ENCODE peak calls at places on chromosomes 16 and 17, in five cellular contexts. One of them, this sample, is unnamed.

GRCh38 chr16:56357291-56357764 is 68.0 kb downstream of the AMFR start:
- DNase-seq in A549: no peak
- DNase-seq in GM12878: no peak
- DNase-seq in K562: no peak
- DNase-seq in HepG2: no peak
- DNase-seq in this sample: peak; percentile 8

GRCh38 chr16:30552956-30553355 is 5.2 kb downstream of the ZNF764 start:
- DNase-seq in A549: no peak
- DNase-seq in GM12878: no peak
- DNase-seq in K562: no peak
- DNase-seq in HepG2: no peak
- DNase-seq in this sample: no peak

GRCh38 chr17:34841467-34841866 is 119.8 kb downstream of the CCT6B start:
- DNase-seq in A549: no peak
- DNase-seq in GM12878: no peak
- DNase-seq in K562: no peak
- DNase-seq in HepG2: no peak
- DNase-seq in this sample: no peak

GRCh38 chr17:34300652-34301390 is 15.3 kb downstream of the CCL11 start:
- DNase-seq in A549: no peak
- DNase-seq in GM12878: no peak
- DNase-seq in K562: no peak
- DNase-seq in HepG2: no peak
- DNase-seq in this sample: no peak

GRCh38 chr16:35391328-35391727 is 1931.9 kb downstream of the TP53TG3F start:
- DNase-seq in A549: no peak
- DNase-seq in GM12878: no peak
- DNase-seq in K562: no peak
- DNase-seq in HepG2: peak; percentile 43
- DNase-seq in this sample: peak; percentile 32

GRCh38 chr17:65156185-65156834 is 19.1 kb downstream of the RGS9 start:
- DNase-seq in A549: no peak
- DNase-seq in GM12878: no peak
- DNase-seq in K562: no peak
- DNase-seq in HepG2: no peak
- DNase-seq in this sample: no peak

GRCh38 chr17:45405250-45406086 is 27.2 kb downstream of the ARHGAP27 start:
- DNase-seq in A549: no peak
- DNase-seq in GM12878: no peak
- DNase-seq in K562: peak; percentile 94
- DNase-seq in HepG2: no peak
- DNase-seq in this sample: peak; percentile 99

GRCh38 chr17:76528528-76529223 is 8.8 kb downstream of the CYGB start:
- DNase-seq in A549: no peak
- DNase-seq in GM12878: no peak
- DNase-seq in K562: peak; percentile 90
- DNase-seq in HepG2: no peak
- DNase-seq in this sample: no peak

GRCh38 chr16:49855822-49856740 is at the start of gene ZNF423:
- DNase-seq in A549: no peak
- DNase-seq in GM12878: no peak
- DNase-seq in K562: no peak
- DNase-seq in HepG2: no peak
- DNase-seq in this sample: peak; percentile 58

GRCh38 chr17:82389379-82389778 is 17.8 kb downstream of the UTS2R start:
- DNase-seq in A549: no peak
- DNase-seq in GM12878: no peak
- DNase-seq in K562: no peak
- DNase-seq in HepG2: no peak
- DNase-seq in this sample: no peak

GRCh38 chr17:15966183-15966878 is 21.4 kb downstream of the ADORA2B start:
- DNase-seq in A549: no peak
- DNase-seq in GM12878: no peak
- DNase-seq in K562: no peak
- DNase-seq in HepG2: peak; percentile 90
- DNase-seq in this sample: peak; percentile 96

GRCh38 chr16:50050802-50051201 is 15.0 kb upstream of the HEATR3 start:
- DNase-seq in A549: no peak
- DNase-seq in GM12878: no peak
- DNase-seq in K562: no peak
- DNase-seq in HepG2: no peak
- DNase-seq in this sample: no peak

DNA sequence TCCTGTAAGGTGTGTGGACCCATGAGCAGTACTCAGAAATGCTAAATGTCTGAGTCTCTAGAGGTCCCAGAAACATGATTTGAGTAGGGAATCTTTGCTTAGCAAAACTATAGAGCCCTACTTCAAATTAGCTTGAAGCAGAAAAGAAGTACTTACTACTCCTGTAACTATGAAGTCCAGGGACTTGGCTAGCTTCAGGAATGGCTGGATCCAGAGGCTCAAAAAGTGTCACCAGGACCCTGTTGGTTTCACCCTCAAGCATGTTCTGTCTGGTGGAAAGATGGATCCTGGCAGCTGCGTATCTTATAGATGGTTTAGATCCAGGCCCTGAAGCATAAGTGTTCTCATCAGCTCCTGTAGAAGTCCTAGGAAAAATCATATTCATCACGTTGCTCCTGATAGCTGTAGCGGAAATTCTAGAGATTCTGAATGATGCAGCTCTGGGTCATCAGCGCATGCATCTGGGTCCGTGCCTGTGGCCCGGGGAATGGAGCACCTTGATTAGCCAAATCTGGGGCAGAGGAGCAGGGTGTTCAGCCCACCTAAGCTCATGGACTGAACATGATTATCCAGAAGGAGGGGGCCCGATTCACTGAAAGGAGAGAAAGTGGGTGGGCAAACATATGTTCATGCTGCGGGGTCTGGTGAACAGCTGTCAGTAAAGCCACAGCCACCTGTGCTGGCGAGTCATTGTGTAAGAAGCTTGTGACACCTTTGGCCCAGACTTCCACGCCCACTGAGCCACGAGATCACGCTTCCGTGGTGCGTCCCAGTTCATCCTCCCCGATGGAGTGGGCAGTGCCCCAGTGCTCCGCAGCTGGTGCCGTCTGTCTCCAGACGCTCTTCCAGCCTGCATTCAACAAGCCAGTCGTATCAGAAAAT is 260.6 kb downstream of the CPPED1 start:
- DNase-seq in A549: no peak
- DNase-seq in GM12878: no peak
- DNase-seq in K562: no peak
- DNase-seq in HepG2: no peak
- DNase-seq in this sample: no peak
- H3K4me2 ChIP-seq in A549: no peak overlapping the region
- H3K4me2 ChIP-seq in GM12878: peak overlapping the region; percentile 77
- H3K4me2 ChIP-seq in K562: no peak overlapping the region
- H3K4me2 ChIP-seq in HepG2: peak overlapping the region; percentile 80
- H3K4me2 ChIP-seq in this sample: no peak overlapping the region

DNA sequence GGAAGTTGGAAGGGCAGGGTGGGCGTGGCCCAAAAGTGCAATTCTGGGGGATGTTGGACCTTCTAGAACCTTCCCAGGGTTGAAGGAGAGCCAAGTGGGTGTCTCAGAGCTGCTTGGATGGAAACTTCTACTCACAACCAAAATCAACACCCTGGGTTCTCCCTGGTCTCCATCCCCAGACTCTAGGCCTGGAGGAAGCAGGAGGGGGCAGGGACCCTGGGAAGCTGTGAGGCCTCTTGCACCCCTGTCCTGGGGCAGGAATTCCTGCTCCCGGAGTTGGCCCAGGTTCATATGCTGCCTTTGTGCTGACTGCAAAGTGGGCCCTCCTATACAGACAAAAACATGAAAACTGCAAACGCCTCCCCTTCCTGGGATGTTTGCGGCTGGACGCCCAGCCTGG is 25.1 kb downstream of the TRARG1 start:
- DNase-seq in A549: no peak
- DNase-seq in GM12878: no peak
- DNase-seq in K562: no peak
- DNase-seq in HepG2: no peak
- DNase-seq in this sample: no peak
- TF ChIP-seq REST in A549: no peak
- TF ChIP-seq REST in GM12878: no peak
- TF ChIP-seq REST in K562: no peak
- TF ChIP-seq REST in HepG2: no peak
- TF ChIP-seq REST in this sample: no peak

DNA sequence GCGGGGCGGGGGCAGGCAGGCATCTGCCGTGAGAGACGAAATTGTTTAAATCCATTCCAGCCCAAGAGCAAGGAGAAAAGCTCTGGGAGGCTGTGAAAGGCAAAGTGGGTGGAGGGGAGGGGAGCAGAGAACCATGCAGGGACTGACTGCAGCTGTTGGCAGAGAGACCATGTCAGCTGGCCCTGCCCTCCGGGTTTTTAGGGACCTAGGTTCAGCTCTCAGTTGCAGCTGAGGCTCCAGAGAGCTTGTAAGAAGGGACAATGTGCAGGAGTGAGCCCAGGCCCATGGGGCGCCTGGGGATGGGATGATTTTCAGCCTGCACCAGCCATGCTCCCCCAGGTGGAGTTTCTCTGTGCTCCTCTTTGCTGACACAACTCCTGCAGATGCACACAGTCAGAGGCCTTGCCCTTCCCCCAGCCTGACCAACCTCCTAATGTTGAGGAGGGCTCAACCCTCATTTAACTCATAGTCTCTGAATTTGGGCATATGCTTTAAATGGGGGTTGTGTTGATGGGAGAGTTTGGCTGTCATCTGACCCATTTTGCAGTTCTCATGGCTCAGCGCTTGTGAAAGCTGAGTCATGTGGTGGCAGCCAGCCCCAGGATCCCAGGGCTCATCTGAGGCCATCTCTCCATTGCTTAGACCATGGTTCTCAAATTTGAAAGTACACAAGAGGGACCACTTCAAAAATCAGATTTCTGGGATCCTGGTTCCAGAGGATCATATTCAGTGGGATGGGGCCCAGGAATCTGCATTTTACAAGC is 70.8 kb downstream of the PLXDC1 start:
- DNase-seq in A549: no peak
- DNase-seq in GM12878: no peak
- DNase-seq in K562: no peak
- DNase-seq in HepG2: no peak
- DNase-seq in this sample: no peak
- TF ChIP-seq JUNB in A549: no peak
- TF ChIP-seq JUNB in GM12878: no peak
- TF ChIP-seq JUNB in K562: no peak
- TF ChIP-seq JUNB in HepG2: no peak
- TF ChIP-seq JUNB in this sample: no peak

DNA sequence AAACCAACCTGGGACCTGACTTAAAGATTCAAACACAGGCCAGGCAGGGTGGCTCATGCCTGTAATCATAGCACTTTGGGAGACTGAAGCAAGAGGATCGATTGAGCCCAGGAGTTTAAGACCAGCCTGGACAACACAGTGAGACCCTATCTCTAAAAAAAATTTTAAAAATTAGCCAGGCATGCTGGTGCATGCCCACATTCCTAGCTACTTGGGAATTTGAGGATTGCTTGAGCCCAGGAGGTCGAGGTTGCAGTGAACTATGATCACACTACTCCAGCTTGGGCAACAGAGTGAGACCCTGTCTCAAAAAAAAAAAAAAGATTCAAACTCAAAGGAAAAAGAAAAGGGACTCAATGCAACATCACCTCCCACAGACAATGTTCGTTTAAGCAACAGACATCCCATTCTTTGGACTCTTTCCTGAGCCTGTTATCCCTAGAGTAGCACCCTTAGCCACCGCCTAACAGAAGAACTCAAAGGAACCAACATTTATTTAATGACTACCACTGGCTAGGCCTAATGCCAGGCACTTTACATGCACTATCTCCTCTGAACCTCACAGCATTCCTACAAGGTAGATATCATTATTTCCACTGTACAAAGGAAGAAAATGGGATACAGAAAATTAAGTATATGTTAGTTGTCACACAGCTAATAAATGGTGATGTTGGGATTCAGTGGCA is 12.7 kb downstream of the MYO18A start:
- DNase-seq in A549: no peak
- DNase-seq in GM12878: no peak
- DNase-seq in K562: no peak
- DNase-seq in HepG2: no peak
- DNase-seq in this sample: no peak
- H3K4me2 ChIP-seq in A549: peak overlapping the region; percentile 6
- H3K4me2 ChIP-seq in GM12878: no peak overlapping the region
- H3K4me2 ChIP-seq in K562: no peak overlapping the region
- H3K4me2 ChIP-seq in HepG2: no peak overlapping the region
- H3K4me2 ChIP-seq in this sample: no peak overlapping the region

DNA sequence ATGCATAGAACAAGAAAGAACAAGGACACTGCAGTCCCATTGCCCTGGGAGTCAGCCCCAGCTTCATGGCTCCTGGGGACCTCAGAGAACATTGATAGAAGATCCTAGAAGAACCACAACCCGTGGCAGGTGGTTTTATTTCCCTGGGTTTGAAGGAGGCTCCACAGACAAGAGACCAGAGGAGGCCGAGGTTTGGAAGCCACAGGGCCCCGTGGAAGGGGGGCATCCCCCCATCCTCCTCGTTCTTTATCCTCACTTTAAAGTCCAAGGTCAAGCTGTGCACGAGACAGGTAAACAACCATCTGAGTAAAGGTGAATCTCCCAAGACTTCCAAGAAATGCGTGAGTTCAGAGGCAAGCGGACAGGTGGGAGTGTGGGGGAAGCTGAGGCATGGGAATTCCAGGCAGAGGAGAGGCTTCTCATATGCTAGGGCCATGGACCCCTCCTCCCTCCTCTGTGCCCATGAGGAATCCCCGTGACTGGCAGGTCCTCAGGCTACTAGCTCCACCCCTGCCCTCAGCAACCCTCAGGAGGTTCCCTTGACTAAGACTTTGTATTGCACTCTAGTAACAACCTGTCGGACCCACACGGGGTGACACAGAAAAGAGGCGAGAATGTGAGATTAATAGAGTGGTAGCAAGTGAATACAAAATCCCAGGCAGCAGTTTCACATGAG is 889 bp upstream of the SULT1A1 start:
- DNase-seq in A549: no peak
- DNase-seq in GM12878: no peak
- DNase-seq in K562: no peak
- DNase-seq in HepG2: no peak
- DNase-seq in this sample: peak; percentile 56
- TF ChIP-seq REST in A549: no peak
- TF ChIP-seq REST in GM12878: no peak
- TF ChIP-seq REST in K562: no peak
- TF ChIP-seq REST in HepG2: no peak
- TF ChIP-seq REST in this sample: no peak

DNA sequence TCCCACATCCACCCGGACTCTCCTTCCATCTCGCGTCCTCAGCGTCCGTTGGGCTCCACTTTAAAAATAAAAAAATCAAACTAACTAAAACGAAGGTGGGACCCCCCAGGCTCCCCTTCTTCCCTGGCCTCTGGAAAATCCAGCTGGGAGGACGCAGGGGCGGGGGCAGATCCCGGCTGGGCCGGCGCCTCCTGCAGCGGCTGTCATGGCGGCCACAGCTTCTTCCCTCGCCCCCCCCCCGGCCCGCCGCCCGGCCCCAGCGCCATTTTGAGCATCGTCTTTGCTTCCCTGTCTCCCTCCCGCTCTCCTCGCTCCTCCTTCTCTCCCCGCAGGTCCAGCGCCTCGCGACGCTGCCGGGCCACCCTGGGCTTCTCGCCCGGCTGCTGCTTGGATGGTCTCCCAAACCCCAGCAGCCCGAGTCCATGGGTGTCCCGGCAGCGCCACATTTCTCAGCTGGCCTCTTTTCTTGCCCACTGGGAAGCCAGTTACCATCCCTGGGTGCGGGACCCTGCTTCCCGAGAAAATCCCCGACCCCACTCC is 3.3 kb downstream of the HOXB2 start:
- DNase-seq in A549: no peak
- DNase-seq in GM12878: no peak
- DNase-seq in K562: peak; percentile 75
- DNase-seq in HepG2: no peak
- DNase-seq in this sample: peak; percentile 59
- TF ChIP-seq JUNB in A549: no peak
- TF ChIP-seq JUNB in GM12878: no peak
- TF ChIP-seq JUNB in K562: no peak
- TF ChIP-seq JUNB in HepG2: no peak
- TF ChIP-seq JUNB in this sample: no peak

GRCh38 chr16:67092227-67092626 is 17.5 kb upstream of the PHAF1 start:
- DNase-seq in A549: no peak
- DNase-seq in GM12878: no peak
- DNase-seq in K562: no peak
- DNase-seq in HepG2: no peak
- DNase-seq in this sample: no peak
- H3K4me2 ChIP-seq in A549: no peak overlapping the region
- H3K4me2 ChIP-seq in GM12878: no peak overlapping the region
- H3K4me2 ChIP-seq in K562: no peak overlapping the region
- H3K4me2 ChIP-seq in HepG2: no peak overlapping the region
- H3K4me2 ChIP-seq in this sample: no peak overlapping the region

This sample was measured in GM23338.